ENCODE peak calls at places on chromosomes 16 and 17, in nine cellular contexts. L, D, U, S, R, A, P, W and M are unnamed samples.

GRCh38 chr17:43907425-43907981 is at the start of gene MPP2:
- DNase-seq in L (no peak), D (no peak), U (peak; percentile 77), S (peak; percentile 77), R (peak; percentile 80), A (peak; percentile 64), P (peak; percentile 86), W (peak; percentile 20), M (peak; percentile 55)

GRCh38 chr17:61750656-61751055 is 112.7 kb downstream of the BRIP1 start:
- DNase-seq in L (peak; percentile 80), D (no peak), U (peak; percentile 29), S (no peak), R (no peak), A (no peak), P (no peak), W (no peak), M (no peak)

GRCh38 chr16:17166095-17166494 is 304.7 kb downstream of the XYLT1 start:
- DNase-seq in L (no peak), D (no peak), U (no peak), S (no peak), R (no peak), A (no peak), P (no peak), W (no peak), M (no peak)

GRCh38 chr17:42276609-42277341 is 584 bp upstream of the STAT5B start:
- DNase-seq in L (no peak), D (no peak), U (peak; percentile 78), S (peak; percentile 79), R (peak; percentile 76), A (no peak), P (peak; percentile 74), W (peak; percentile 73), M (peak; percentile 83)

GRCh38 chr17:44522883-44523671 is 19.9 kb upstream of the GPATCH8 start:
- DNase-seq in L (peak; percentile 46), D (no peak), U (peak; percentile 74), S (peak; percentile 81), R (peak; percentile 84), A (peak; percentile 69), P (peak; percentile 48), W (peak; percentile 82), M (peak; percentile 73)

GRCh38 chr17:15451681-15452080 is 15.7 kb downstream of the CDRT4 start:
- DNase-seq in L (no peak), D (no peak), U (no peak), S (no peak), R (no peak), A (no peak), P (no peak), W (no peak), M (no peak)

GRCh38 chr17:77034677-77035424 is 105.9 kb upstream of the SEC14L1 start:
- DNase-seq in L (no peak), D (no peak), U (no peak), S (no peak), R (no peak), A (no peak), P (no peak), W (no peak), M (no peak)

GRCh38 chr16:46976550-46976949 is 3.1 kb upstream of the DNAJA2 start:
- DNase-seq in L (no peak), D (no peak), U (no peak), S (no peak), R (no peak), A (no peak), P (no peak), W (peak; percentile 23), M (no peak)

GRCh38 chr16:1458977-1459341 is 14.6 kb upstream of the CCDC154 start:
- DNase-seq in L (no peak), D (no peak), U (no peak), S (no peak), R (no peak), A (no peak), P (no peak), W (no peak), M (no peak)

GRCh38 chr17:9332164-9332527 is 243.5 kb downstream of the STX8 start:
- DNase-seq in L (no peak), D (no peak), U (no peak), S (no peak), R (no peak), A (no peak), P (no peak), W (no peak), M (no peak)

GRCh38 chr17:74728702-74729075 is 8.4 kb upstream of the RAB37 start:
- DNase-seq in L (no peak), D (no peak), U (no peak), S (no peak), R (no peak), A (no peak), P (no peak), W (no peak), M (no peak)

GRCh38 chr16:55214412-55214811 is 109.6 kb upstream of the IRX6 start:
- DNase-seq in L (no peak), D (no peak), U (no peak), S (no peak), R (no peak), A (no peak), P (no peak), W (no peak), M (no peak)

GRCh38 chr17:78899361-78900260 is 3.4 kb downstream of the CEP295NL start:
- DNase-seq in L (no peak), D (no peak), U (no peak), S (no peak), R (no peak), A (no peak), P (peak; percentile 62), W (no peak), M (no peak)

GRCh38 chr16:71296584-71297133 is 7.5 kb upstream of the CMTR2 start:
- DNase-seq in L (no peak), D (no peak), U (no peak), S (no peak), R (no peak), A (no peak), P (no peak), W (peak; percentile 50), M (no peak)

GRCh38 chr16:1820096-1820972 is 6.3 kb downstream of the HAGH start:
- DNase-seq in L (no peak), D (no peak), U (no peak), S (no peak), R (no peak), A (no peak), P (no peak), W (no peak), M (no peak)

GRCh38 chr17:49555495-49556018 is 20.1 kb upstream of the NXPH3 start:
- DNase-seq in L (no peak), D (no peak), U (no peak), S (no peak), R (no peak), A (no peak), P (peak; percentile 41), W (no peak), M (no peak)

GRCh38 chr17:78671607-78672404 is 94.6 kb upstream of the DNAH17 start:
- DNase-seq in L (no peak), D (no peak), U (no peak), S (no peak), R (no peak), A (no peak), P (no peak), W (no peak), M (no peak)

GRCh38 chr16:85554791-85555548 is 58.2 kb upstream of the GSE1 start:
- DNase-seq in L (no peak), D (no peak), U (peak; percentile 83), S (peak; percentile 98), R (peak; percentile 69), A (no peak), P (no peak), W (no peak), M (peak; percentile 50)

DNA sequence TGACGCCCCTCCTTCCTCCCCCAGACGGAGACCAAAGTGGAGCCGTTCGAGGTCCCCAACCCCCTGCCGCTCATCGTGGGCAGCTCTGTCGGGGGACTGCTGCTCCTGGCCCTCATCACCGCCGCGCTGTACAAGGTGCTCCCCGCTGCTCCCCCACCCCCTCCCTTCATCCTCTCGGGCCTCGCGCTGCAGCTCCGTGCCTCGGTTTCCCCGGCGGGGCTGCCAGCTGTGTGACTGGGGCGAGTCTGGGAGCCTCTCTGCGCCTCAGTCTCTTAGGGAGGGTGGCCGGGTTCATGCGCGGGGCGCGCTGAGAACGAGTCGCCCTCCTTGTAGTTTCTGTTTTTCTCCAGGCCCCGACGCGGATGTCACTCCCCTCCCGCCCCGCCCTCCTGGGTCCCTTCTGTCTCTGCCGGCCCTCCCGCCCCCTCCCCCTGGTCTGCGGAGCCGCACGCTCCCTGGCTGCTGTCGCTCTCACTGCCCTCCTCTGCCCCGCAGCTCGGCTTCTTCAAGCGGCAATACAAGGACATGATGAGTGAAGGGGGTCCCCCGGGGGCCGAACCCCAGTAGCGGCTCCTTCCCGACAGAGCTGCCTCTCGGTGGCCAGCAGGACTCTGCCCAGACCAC is 23.7 kb upstream of the ITGAX start:
- DNase-seq in L (no peak), D (no peak), U (peak; percentile 62), S (peak; percentile 5), R (no peak), A (no peak), P (no peak), W (no peak), M (no peak)
- H3K4me3 ChIP-seq in L (peak overlapping the region; percentile 44), D (peak overlapping the region; percentile 43), U (peak overlapping the region; percentile 11), S (no peak overlapping the region), R (peak overlapping the region; percentile 41), A (no peak overlapping the region), P (no peak overlapping the region), W (no peak overlapping the region), M (no peak overlapping the region)

GRCh38 chr16:11256657-11257130 is 690 bp upstream of the SOCS1 start:
- DNase-seq in L (no peak), D (no peak), U (no peak), S (no peak), R (peak; percentile 38), A (no peak), P (peak; percentile 78), W (no peak), M (no peak)
- TF ChIP-seq MAX in L (no peak), D (no peak), U (no peak), S (no peak), R (no peak), A (no peak), P (no peak), W (peak; percentile 1), M (no peak)

DNA sequence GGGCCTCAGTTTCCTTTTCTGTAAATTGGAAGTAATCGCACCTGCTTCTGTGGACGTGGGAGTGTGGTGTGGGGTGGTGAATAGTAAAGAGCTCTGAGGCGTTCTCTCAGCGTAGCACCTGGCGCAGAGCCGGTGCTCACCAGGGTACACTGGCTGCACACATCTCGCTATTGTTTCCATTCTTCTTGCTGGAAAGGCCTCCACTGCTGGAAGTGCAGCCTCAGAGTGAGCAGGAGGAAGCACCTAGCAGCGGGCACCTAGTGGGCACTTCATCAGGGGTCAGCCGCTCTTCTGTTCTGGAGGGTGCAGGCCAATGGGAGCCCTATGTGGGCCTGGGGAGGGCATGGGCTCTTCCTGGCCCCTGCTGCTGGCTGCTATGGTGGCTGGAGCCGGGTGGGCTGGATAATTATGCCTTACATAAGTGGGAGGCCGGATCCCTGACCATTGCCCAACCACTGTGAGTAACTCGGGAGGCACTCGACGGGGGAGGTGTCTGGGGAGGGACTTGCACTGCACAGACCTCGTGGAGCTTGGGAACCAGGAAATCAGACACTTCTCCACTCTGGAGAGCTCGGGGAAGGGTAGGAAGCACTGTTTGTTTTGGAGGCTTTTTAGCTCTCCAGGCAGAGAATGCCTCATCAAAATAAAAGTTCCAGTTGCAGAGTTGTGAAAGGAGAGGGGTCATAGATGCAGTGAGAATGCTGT is 1.7 kb downstream of the MAP2K3 start:
- DNase-seq in L (no peak), D (no peak), U (peak; percentile 96), S (peak; percentile 47), R (peak; percentile 95), A (peak; percentile 81), P (peak; percentile 50), W (peak; percentile 96), M (peak; percentile 94)
- H3K4me3 ChIP-seq in L (peak overlapping the region; percentile 94), D (no peak overlapping the region), U (peak overlapping the region; percentile 96), S (peak overlapping the region; percentile 68), R (peak overlapping the region; percentile 78), A (peak overlapping the region; percentile 99), P (peak overlapping the region; percentile 90), W (peak overlapping the region; percentile 82), M (peak overlapping the region; percentile 75)

GRCh38 chr16:20026673-20027072 is 47.0 kb downstream of the GPR139 start:
- DNase-seq in L (no peak), D (no peak), U (no peak), S (no peak), R (no peak), A (no peak), P (no peak), W (no peak), M (no peak)
- TF ChIP-seq MAX in L (no peak), D (no peak), U (no peak), S (no peak), R (no peak), A (no peak), P (no peak), W (no peak), M (no peak)